ENCODE peak calls at places on chromosomes 3 and 15, in seven cellular contexts. One of them, this sample, is unnamed.

GRCh38 chr3:10816019-10816862 is at the start of gene SLC6A11:
- DNase-seq in esophagus muscularis mucosa: no peak
- DNase-seq in H1: no peak
- DNase-seq in SK-N-SH: peak; percentile 94
- DNase-seq in GM12891: no peak
- DNase-seq in breast epithelium: no peak
- DNase-seq in GM23338: peak; percentile 70
- DNase-seq in this sample: peak; percentile 37

GRCh38 chr3:184428561-184429175 is 48.8 kb downstream of the CHRD start:
- DNase-seq in esophagus muscularis mucosa: no peak
- DNase-seq in SK-N-SH: no peak
- DNase-seq in breast epithelium: peak; percentile 68
- DNase-seq in GM23338: no peak
- DNase-seq in GM12891: no peak
- DNase-seq in H1: no peak
- DNase-seq in this sample: no peak

GRCh38 chr3:175240928-175241327 is 381.8 kb downstream of the NAALADL2 start:
- DNase-seq in breast epithelium: no peak
- DNase-seq in esophagus muscularis mucosa: no peak
- DNase-seq in GM23338: no peak
- DNase-seq in SK-N-SH: no peak
- DNase-seq in H1: no peak
- DNase-seq in GM12891: no peak
- DNase-seq in this sample: no peak

GRCh38 chr3:35675621-35676020 is 36.3 kb downstream of the ARPP21 start:
- DNase-seq in H1: no peak
- DNase-seq in GM23338: no peak
- DNase-seq in SK-N-SH: no peak
- DNase-seq in GM12891: no peak
- DNase-seq in breast epithelium: no peak
- DNase-seq in esophagus muscularis mucosa: no peak
- DNase-seq in this sample: no peak

GRCh38 chr3:125431391-125431790 is 56.3 kb upstream of the ZNF148 start:
- DNase-seq in esophagus muscularis mucosa: peak; percentile 62
- DNase-seq in breast epithelium: no peak
- DNase-seq in H1: no peak
- DNase-seq in SK-N-SH: no peak
- DNase-seq in GM23338: no peak
- DNase-seq in GM12891: no peak
- DNase-seq in this sample: no peak

GRCh38 chr3:71616571-71617021 is 33.1 kb upstream of the FOXP1 start:
- DNase-seq in H1: no peak
- DNase-seq in SK-N-SH: no peak
- DNase-seq in GM23338: no peak
- DNase-seq in esophagus muscularis mucosa: peak; percentile 57
- DNase-seq in GM12891: no peak
- DNase-seq in breast epithelium: no peak
- DNase-seq in this sample: no peak

GRCh38 chr15:65791335-65792129 is 561 bp downstream of the DENND4A start:
- DNase-seq in breast epithelium: peak; percentile 44
- DNase-seq in SK-N-SH: no peak
- DNase-seq in GM23338: peak; percentile 79
- DNase-seq in H1: peak; percentile 5
- DNase-seq in esophagus muscularis mucosa: peak; percentile 94
- DNase-seq in GM12891: peak; percentile 30
- DNase-seq in this sample: peak; percentile 70

GRCh38 chr3:127006781-127007436 is 24.0 kb downstream of the PLXNA1 start:
- DNase-seq in H1: no peak
- DNase-seq in esophagus muscularis mucosa: no peak
- DNase-seq in GM23338: no peak
- DNase-seq in GM12891: no peak
- DNase-seq in SK-N-SH: peak; percentile 67
- DNase-seq in breast epithelium: no peak
- DNase-seq in this sample: no peak

GRCh38 chr3:136639069-136639468 is 113.1 kb downstream of the STAG1 start:
- DNase-seq in GM23338: no peak
- DNase-seq in esophagus muscularis mucosa: no peak
- DNase-seq in GM12891: no peak
- DNase-seq in SK-N-SH: no peak
- DNase-seq in H1: no peak
- DNase-seq in breast epithelium: no peak
- DNase-seq in this sample: no peak

GRCh38 chr3:169479314-169479939 is 184.1 kb downstream of the MECOM start:
- DNase-seq in H1: no peak
- DNase-seq in GM12891: no peak
- DNase-seq in GM23338: no peak
- DNase-seq in SK-N-SH: no peak
- DNase-seq in breast epithelium: no peak
- DNase-seq in esophagus muscularis mucosa: no peak
- DNase-seq in this sample: no peak

GRCh38 chr3:167969554-167969953 is 126.2 kb downstream of the GOLIM4 start:
- DNase-seq in H1: no peak
- DNase-seq in breast epithelium: no peak
- DNase-seq in esophagus muscularis mucosa: no peak
- DNase-seq in GM12891: no peak
- DNase-seq in GM23338: no peak
- DNase-seq in SK-N-SH: no peak
- DNase-seq in this sample: no peak

GRCh38 chr3:150610785-150611184 is 7.7 kb downstream of the SELENOT start:
- DNase-seq in breast epithelium: no peak
- DNase-seq in esophagus muscularis mucosa: no peak
- DNase-seq in H1: no peak
- DNase-seq in GM23338: no peak
- DNase-seq in GM12891: no peak
- DNase-seq in SK-N-SH: no peak
- DNase-seq in this sample: no peak

GRCh38 chr3:129023909-129024308 is 22.8 kb downstream of the EFCC1 start:
- DNase-seq in SK-N-SH: no peak
- DNase-seq in GM12891: no peak
- DNase-seq in H1: no peak
- DNase-seq in breast epithelium: no peak
- DNase-seq in esophagus muscularis mucosa: no peak
- DNase-seq in GM23338: no peak
- DNase-seq in this sample: no peak

GRCh38 chr15:93126496-93127083 is 37.6 kb upstream of the RGMA start:
- DNase-seq in SK-N-SH: no peak
- DNase-seq in esophagus muscularis mucosa: no peak
- DNase-seq in breast epithelium: no peak
- DNase-seq in H1: no peak
- DNase-seq in GM23338: no peak
- DNase-seq in GM12891: no peak
- DNase-seq in this sample: no peak

GRCh38 chr15:93035953-93036810 is 52.8 kb downstream of the RGMA start:
- DNase-seq in GM12891: peak; percentile 68
- DNase-seq in GM23338: peak; percentile 69
- DNase-seq in esophagus muscularis mucosa: no peak
- DNase-seq in SK-N-SH: peak; percentile 69
- DNase-seq in H1: no peak
- DNase-seq in breast epithelium: no peak
- DNase-seq in this sample: no peak

GRCh38 chr3:61848885-61849284 is 287.5 kb downstream of the PTPRG start:
- DNase-seq in GM23338: no peak
- DNase-seq in esophagus muscularis mucosa: no peak
- DNase-seq in GM12891: no peak
- DNase-seq in breast epithelium: no peak
- DNase-seq in SK-N-SH: no peak
- DNase-seq in H1: no peak
- DNase-seq in this sample: no peak

GRCh38 chr3:51075221-51075775 is 309.8 kb upstream of the MANF start:
- DNase-seq in breast epithelium: no peak
- DNase-seq in GM12891: no peak
- DNase-seq in esophagus muscularis mucosa: no peak
- DNase-seq in SK-N-SH: no peak
- DNase-seq in GM23338: no peak
- DNase-seq in H1: no peak
- DNase-seq in this sample: peak; percentile 39

GRCh38 chr3:54427951-54428871 is 305.9 kb downstream of the CACNA2D3 start:
- DNase-seq in breast epithelium: peak; percentile 35
- DNase-seq in SK-N-SH: peak; percentile 53
- DNase-seq in esophagus muscularis mucosa: no peak
- DNase-seq in H1: peak; percentile 43
- DNase-seq in GM12891: peak; percentile 18
- DNase-seq in GM23338: peak; percentile 82
- DNase-seq in this sample: peak; percentile 61

GRCh38 chr15:63905558-63906265 is 72.0 kb upstream of the HERC1 start:
- DNase-seq in breast epithelium: no peak
- DNase-seq in H1: no peak
- DNase-seq in SK-N-SH: no peak
- DNase-seq in esophagus muscularis mucosa: no peak
- DNase-seq in GM23338: no peak
- DNase-seq in GM12891: peak; percentile 48
- DNase-seq in this sample: no peak

GRCh38 chr15:44489464-44489863 is 47.5 kb upstream of the EIF3J start:
- DNase-seq in SK-N-SH: no peak
- DNase-seq in breast epithelium: no peak
- DNase-seq in GM23338: no peak
- DNase-seq in H1: no peak
- DNase-seq in GM12891: no peak
- DNase-seq in esophagus muscularis mucosa: no peak
- DNase-seq in this sample: no peak

GRCh38 chr3:127172670-127173515 is 20.0 kb upstream of the PRR23E start:
- DNase-seq in esophagus muscularis mucosa: no peak
- DNase-seq in GM12891: no peak
- DNase-seq in SK-N-SH: peak; percentile 92
- DNase-seq in breast epithelium: peak; percentile 12
- DNase-seq in GM23338: peak; percentile 16
- DNase-seq in H1: no peak
- DNase-seq in this sample: no peak

GRCh38 chr3:114067804-114068203 is 11.3 kb downstream of the QTRT2 start:
- DNase-seq in esophagus muscularis mucosa: no peak
- DNase-seq in GM23338: no peak
- DNase-seq in breast epithelium: no peak
- DNase-seq in H1: no peak
- DNase-seq in SK-N-SH: no peak
- DNase-seq in GM12891: no peak
- DNase-seq in this sample: no peak

GRCh38 chr3:107236661-107237375 is 140.4 kb upstream of the CCDC54 start:
- DNase-seq in esophagus muscularis mucosa: no peak
- DNase-seq in GM12891: no peak
- DNase-seq in GM23338: no peak
- DNase-seq in SK-N-SH: peak; percentile 32
- DNase-seq in breast epithelium: no peak
- DNase-seq in H1: no peak
- DNase-seq in this sample: no peak

DNA sequence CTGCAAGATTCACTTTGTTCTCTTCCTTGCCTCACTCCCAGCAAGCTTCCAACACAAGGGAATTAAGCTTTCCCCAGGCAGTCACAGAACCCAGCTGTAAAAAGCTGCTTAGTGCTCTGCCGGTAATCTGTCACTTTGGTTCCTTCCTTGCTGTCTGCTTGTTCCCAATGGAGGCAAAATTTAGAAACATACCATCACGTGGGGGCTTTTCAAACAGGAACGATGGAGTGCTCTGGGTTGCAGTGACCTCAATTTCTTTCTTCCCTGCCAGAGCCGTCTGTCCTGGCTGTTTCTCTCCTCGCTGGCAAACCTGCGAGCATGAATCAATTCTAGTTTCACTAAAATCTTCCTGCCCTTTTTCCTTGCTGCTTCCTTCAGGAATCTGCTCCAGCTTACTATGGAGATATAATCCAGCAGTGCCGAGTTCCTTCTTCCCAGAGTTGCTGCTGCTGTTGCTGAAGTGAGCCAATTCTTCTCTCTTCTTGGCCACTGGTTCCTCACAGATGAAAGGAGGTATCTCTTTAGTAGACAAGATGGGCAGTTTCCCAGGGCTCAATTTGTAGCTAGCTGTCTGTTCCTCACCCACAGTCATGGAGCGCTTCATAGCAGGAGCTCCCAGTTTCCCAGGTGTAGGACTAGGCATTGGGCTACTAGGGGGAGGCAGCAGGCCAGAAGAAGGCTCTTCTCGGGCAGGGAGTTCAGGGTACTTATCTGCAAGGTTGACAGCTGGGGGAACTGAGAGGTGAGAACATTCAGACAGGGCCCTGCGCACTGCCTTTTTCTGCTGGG is 88.1 kb downstream of the DHX30 start:
- DNase-seq in breast epithelium: no peak
- DNase-seq in esophagus muscularis mucosa: no peak
- DNase-seq in H1: no peak
- DNase-seq in GM12891: no peak
- DNase-seq in GM23338: no peak
- DNase-seq in SK-N-SH: no peak
- DNase-seq in this sample: no peak
- TF ChIP-seq POLR2AphosphoS5 in breast epithelium: peak; percentile 35
- TF ChIP-seq POLR2AphosphoS5 in esophagus muscularis mucosa: peak; percentile 73
- TF ChIP-seq POLR2AphosphoS5 in H1: no peak
- TF ChIP-seq POLR2AphosphoS5 in GM12891: no peak
- TF ChIP-seq POLR2AphosphoS5 in GM23338: no peak
- TF ChIP-seq POLR2AphosphoS5 in SK-N-SH: no peak
- TF ChIP-seq POLR2AphosphoS5 in this sample: peak; percentile 44

GRCh38 chr3:45026038-45026437 is at the start of gene CLEC3B:
- DNase-seq in GM23338: no peak
- DNase-seq in breast epithelium: peak; percentile 50
- DNase-seq in GM12891: no peak
- DNase-seq in SK-N-SH: no peak
- DNase-seq in H1: no peak
- DNase-seq in esophagus muscularis mucosa: no peak
- DNase-seq in this sample: peak; percentile 27
- TF ChIP-seq POLR2AphosphoS5 in GM23338: no peak
- TF ChIP-seq POLR2AphosphoS5 in breast epithelium: no peak
- TF ChIP-seq POLR2AphosphoS5 in GM12891: no peak
- TF ChIP-seq POLR2AphosphoS5 in SK-N-SH: no peak
- TF ChIP-seq POLR2AphosphoS5 in H1: no peak
- TF ChIP-seq POLR2AphosphoS5 in esophagus muscularis mucosa: peak; percentile 63
- TF ChIP-seq POLR2AphosphoS5 in this sample: peak; percentile 35

GRCh38 chr3:118988198-118988842 is 46.3 kb downstream of the IGSF11 start:
- DNase-seq in H1: no peak
- DNase-seq in SK-N-SH: no peak
- DNase-seq in esophagus muscularis mucosa: no peak
- DNase-seq in GM23338: peak; percentile 15
- DNase-seq in breast epithelium: no peak
- DNase-seq in GM12891: no peak
- DNase-seq in this sample: no peak

GRCh38 chr3:118986734-118987133 is 47.9 kb downstream of the IGSF11 start:
- DNase-seq in breast epithelium: no peak
- DNase-seq in SK-N-SH: no peak
- DNase-seq in GM23338: no peak
- DNase-seq in GM12891: no peak
- DNase-seq in H1: no peak
- DNase-seq in esophagus muscularis mucosa: no peak
- DNase-seq in this sample: no peak

GRCh38 chr3:118990818-118991560 is 43.7 kb downstream of the IGSF11 start:
- DNase-seq in esophagus muscularis mucosa: no peak
- DNase-seq in GM12891: no peak
- DNase-seq in SK-N-SH: no peak
- DNase-seq in GM23338: peak; percentile 28
- DNase-seq in breast epithelium: no peak
- DNase-seq in H1: no peak
- DNase-seq in this sample: no peak

GRCh38 chr3:118987466-118987865 is 47.2 kb downstream of the IGSF11 start:
- DNase-seq in H1: no peak
- DNase-seq in esophagus muscularis mucosa: no peak
- DNase-seq in SK-N-SH: no peak
- DNase-seq in GM12891: no peak
- DNase-seq in breast epithelium: peak; percentile 69
- DNase-seq in GM23338: no peak
- DNase-seq in this sample: peak; percentile 50

GRCh38 chr3:118991775-118992174 is 42.9 kb downstream of the IGSF11 start:
- DNase-seq in SK-N-SH: no peak
- DNase-seq in GM23338: no peak
- DNase-seq in GM12891: no peak
- DNase-seq in H1: no peak
- DNase-seq in esophagus muscularis mucosa: no peak
- DNase-seq in breast epithelium: no peak
- DNase-seq in this sample: no peak
- TF ChIP-seq POLR2AphosphoS5 in SK-N-SH: no peak
- TF ChIP-seq POLR2AphosphoS5 in GM23338: no peak
- TF ChIP-seq POLR2AphosphoS5 in GM12891: no peak
- TF ChIP-seq POLR2AphosphoS5 in H1: no peak
- TF ChIP-seq POLR2AphosphoS5 in esophagus muscularis mucosa: peak; percentile 11
- TF ChIP-seq POLR2AphosphoS5 in breast epithelium: no peak
- TF ChIP-seq POLR2AphosphoS5 in this sample: no peak

GRCh38 chr3:66642015-66642414 is 141.2 kb upstream of the LRIG1 start:
- DNase-seq in breast epithelium: no peak
- DNase-seq in GM23338: no peak
- DNase-seq in SK-N-SH: no peak
- DNase-seq in H1: no peak
- DNase-seq in esophagus muscularis mucosa: no peak
- DNase-seq in GM12891: no peak
- DNase-seq in this sample: no peak
- TF ChIP-seq POLR2AphosphoS5 in breast epithelium: no peak
- TF ChIP-seq POLR2AphosphoS5 in GM23338: no peak
- TF ChIP-seq POLR2AphosphoS5 in SK-N-SH: no peak
- TF ChIP-seq POLR2AphosphoS5 in H1: no peak
- TF ChIP-seq POLR2AphosphoS5 in esophagus muscularis mucosa: no peak
- TF ChIP-seq POLR2AphosphoS5 in GM12891: no peak
- TF ChIP-seq POLR2AphosphoS5 in this sample: no peak

This sample was measured in prostate gland.